ENCODE peak calls at places on chromosome 16, in seven cellular contexts. P is activated CD8-positive, alpha-beta memory T cell treated with anti-CD3 and anti-CD28 coated beads, Interleukin-2, amount 10 ng/mL, durations not matched to agents 7 days and 5 days; C is T-cell; S is activated CD4-positive, CD25-positive, alpha-beta regulatory T cell; D is endodermal cell; M is activated naive CD4-positive, alpha-beta T cell; E is WTC11. F is an unnamed sample.

GRCh38 chr16:2388875-2389433 is 40.3 kb upstream of the CCNF start:
- DNase-seq in E (no peak), D (no peak), P (no peak), M (no peak), S (no peak), C (no peak), F (no peak)

GRCh38 chr16:11067266-11067665 is 122.9 kb downstream of the CLEC16A start:
- DNase-seq in P (no peak), S (no peak), C (no peak), M (no peak), D (no peak), E (no peak), F (no peak)

GRCh38 chr16:2969545-2970521 is 685 bp downstream of the PAQR4 start:
- DNase-seq in E (peak), S (peak), D (peak), C (peak), M (peak), P (peak), F (peak)

GRCh38 chr16:67499159-67499558 is 15.8 kb upstream of the AGRP start:
- DNase-seq in D (no peak), E (no peak), S (no peak), C (no peak), M (no peak), P (no peak), F (no peak)

GRCh38 chr16:85286970-85287814 is 174.9 kb upstream of the CIBAR2 start:
- DNase-seq in M (no peak), C (no peak), P (no peak), D (no peak), S (no peak), E (no peak), F (no peak)

GRCh38 chr16:88353232-88353631 is 29.5 kb upstream of the ZNF469 start:
- DNase-seq in M (no peak), E (no peak), D (no peak), C (no peak), P (no peak), S (no peak), F (no peak)

GRCh38 chr16:57998484-57998883 is 2.0 kb downstream of the ZNF319 start:
- DNase-seq in P (peak), S (no peak), M (peak), C (peak), D (peak), E (peak), F (peak)

GRCh38 chr16:14569213-14569612 is 60.8 kb downstream of the PARN start:
- DNase-seq in S (no peak), E (no peak), C (no peak), P (no peak), D (no peak), M (no peak), F (no peak)

F was measured in H9.